ENCODE peak calls at places on chromosomes 6 and 20, in six cellular contexts. O is mesenchymal stem cell, L is IMR-90, V is H9, C is trophoblast cell, F is H1. Y is an unnamed sample.

GRCh38 chr6:7529141-7529540 is 12.3 kb upstream of the DSP start:
- DNase-seq in O (no peak), L (no peak), V (no peak), C (no peak), F (no peak), Y (no peak)

GRCh38 chr20:15178581-15178980 is 841.2 kb upstream of the FLRT3 start:
- DNase-seq in O (no peak), L (no peak), V (no peak), C (no peak), F (no peak), Y (no peak)

GRCh38 chr20:29743101-29743931 is 1514.1 kb upstream of the DEFB115 start:
- DNase-seq in O (no peak), L (no peak), V (no peak), C (no peak), F (no peak), Y (no peak)

GRCh38 chr20:41249781-41250281 is 67.7 kb downstream of the ZHX3 start:
- DNase-seq in O (peak), L (peak), V (peak), C (peak), F (peak), Y (peak)

GRCh38 chr20:4507288-4507719 is 214.4 kb upstream of the PRND start:
- DNase-seq in O (peak), L (peak), V (no peak), C (peak), F (no peak), Y (no peak)

GRCh38 chr6:15962449-15962764 is 166.5 kb upstream of the MYLIP start:
- DNase-seq in O (peak), L (peak), V (no peak), C (peak), F (no peak), Y (no peak)

GRCh38 chr6:159501558-159501957 is 191.5 kb downstream of the SOD2 start:
- DNase-seq in O (no peak), L (no peak), V (no peak), C (no peak), F (no peak), Y (no peak)

GRCh38 chr6:113886512-113886911 is 29.4 kb downstream of the MARCKS start:
- DNase-seq in O (no peak), L (no peak), V (no peak), C (no peak), F (no peak), Y (no peak)

GRCh38 chr6:157269261-157269794 is 54.0 kb downstream of the TMEM242 start:
- DNase-seq in O (peak), L (peak), V (peak), C (peak), F (no peak), Y (no peak)

GRCh38 chr6:11277275-11278206 is 45.1 kb upstream of the NEDD9 start:
- DNase-seq in O (peak), L (peak), V (peak), C (no peak), F (peak), Y (peak)

GRCh38 chr20:50460608-50461268 is 49.4 kb upstream of the PTPN1 start:
- DNase-seq in O (peak), L (peak), V (peak), C (peak), F (no peak), Y (peak)

GRCh38 chr6:166313255-166314070 is 5.3 kb upstream of the PRR18 start:
- DNase-seq in O (peak), L (peak), V (peak), C (peak), F (no peak), Y (peak)

GRCh38 chr20:57695012-57695411 is 14.8 kb downstream of the PMEPA1 start:
- DNase-seq in O (no peak), L (no peak), V (no peak), C (peak), F (no peak), Y (no peak)

GRCh38 chr20:25318471-25319240 is 70.8 kb downstream of the PYGB start:
- DNase-seq in O (no peak), L (no peak), V (no peak), C (peak), F (no peak), Y (no peak)

GRCh38 chr6:54805077-54805476 is 41.5 kb upstream of the FAM83B start:
- DNase-seq in O (no peak), L (peak), V (no peak), C (peak), F (no peak), Y (no peak)

GRCh38 chr6:34610819-34611477 is 54.8 kb upstream of the SPDEF start:
- DNase-seq in O (peak), L (peak), V (no peak), C (peak), F (no peak), Y (no peak)

GRCh38 chr6:71123051-71123450 is 165.6 kb upstream of the OGFRL1 start:
- DNase-seq in O (peak), L (no peak), V (no peak), C (no peak), F (no peak), Y (no peak)

GRCh38 chr20:44733341-44734069 is 12.2 kb upstream of the KCNK15 start:
- DNase-seq in O (peak), L (peak), V (peak), C (peak), F (no peak), Y (peak)

GRCh38 chr6:69349776-69350175 is 447.0 kb downstream of the LMBRD1 start:
- DNase-seq in O (no peak), L (no peak), V (no peak), C (peak), F (no peak), Y (no peak)

GRCh38 chr20:33829636-33830035 is 18.5 kb downstream of the CHMP4B start:
- DNase-seq in O (no peak), L (no peak), V (no peak), C (no peak), F (no peak), Y (no peak)

GRCh38 chr6:37566209-37566859 is 66.6 kb upstream of the CCDC167 start:
- DNase-seq in O (peak), L (no peak), V (peak), C (peak), F (no peak), Y (peak)

GRCh38 chr6:2658788-2659187 is 91.9 kb downstream of the MYLK4 start:
- DNase-seq in O (no peak), L (no peak), V (no peak), C (peak), F (no peak), Y (no peak)

GRCh38 chr20:44343162-44343675 is 6.4 kb downstream of the R3HDML start:
- DNase-seq in O (no peak), L (no peak), V (no peak), C (no peak), F (no peak), Y (no peak)

GRCh38 chr6:159929819-159930218 is 39.0 kb downstream of the MAS1 start:
- DNase-seq in O (no peak), L (no peak), V (no peak), C (no peak), F (no peak), Y (no peak)

GRCh38 chr6:2157441-2158127 is 87.8 kb downstream of the GMDS start:
- DNase-seq in O (peak), L (peak), V (no peak), C (peak), F (no peak), Y (no peak)

GRCh38 chr20:38875170-38875993 is 50.8 kb upstream of the FAM83D start:
- DNase-seq in O (no peak), L (no peak), V (no peak), C (no peak), F (no peak), Y (no peak)

GRCh38 chr6:47157063-47157462 is 114.9 kb upstream of the ADGRF1 start:
- DNase-seq in O (no peak), L (no peak), V (no peak), C (no peak), F (no peak), Y (no peak)

GRCh38 chr6:107867302-107867615 is 43.1 kb upstream of the SCML4 start:
- DNase-seq in O (no peak), L (no peak), V (peak), C (no peak), F (no peak), Y (no peak)

GRCh38 chr6:52301326-52301725 is 16.8 kb upstream of the MCM3 start:
- DNase-seq in O (no peak), L (no peak), V (no peak), C (no peak), F (no peak), Y (no peak)

GRCh38 chr20:33291830-33292355 is 8.9 kb downstream of the BPIFB1 start:
- DNase-seq in O (peak), L (no peak), V (peak), C (peak), F (peak), Y (peak)

GRCh38 chr6:166672624-166673165 is 45.6 kb upstream of the RPS6KA2 start:
- DNase-seq in O (no peak), L (no peak), V (no peak), C (no peak), F (no peak), Y (no peak)

GRCh38 chr6:161413361-161413771 is 139.5 kb upstream of the AGPAT4 start:
- DNase-seq in O (no peak), L (no peak), V (no peak), C (no peak), F (no peak), Y (no peak)

GRCh38 chr6:136783495-136784270 is 8.6 kb downstream of the MAP3K5 start:
- DNase-seq in O (no peak), L (no peak), V (no peak), C (no peak), F (no peak), Y (no peak)

GRCh38 chr20:34407962-34408474 is 44.9 kb downstream of the ITCH start:
- DNase-seq in O (no peak), L (no peak), V (no peak), C (peak), F (no peak), Y (no peak)

GRCh38 chr6:116133453-116133852 is 7.5 kb upstream of the COL10A1 start:
- DNase-seq in O (no peak), L (no peak), V (no peak), C (no peak), F (no peak), Y (no peak)

GRCh38 chr6:116136933-116137340 is 11.0 kb upstream of the COL10A1 start:
- DNase-seq in O (no peak), L (no peak), V (no peak), C (no peak), F (no peak), Y (no peak)

GRCh38 chr6:116139917-116140316 is 14.0 kb upstream of the COL10A1 start:
- DNase-seq in O (no peak), L (no peak), V (no peak), C (no peak), F (no peak), Y (no peak)

GRCh38 chr6:116136373-116136772 is 10.4 kb upstream of the COL10A1 start:
- DNase-seq in O (no peak), L (no peak), V (no peak), C (no peak), F (no peak), Y (no peak)
- H4K91ac ChIP-seq in O (no peak), L (no peak), V (no peak), C (no peak), F (no peak), Y (no peak)

GRCh38 chr20:51525241-51526104 is 17.0 kb downstream of the NFATC2 start:
- DNase-seq in O (no peak), L (no peak), V (no peak), C (no peak), F (no peak), Y (no peak)
- H4K91ac ChIP-seq in O (peak), L (peak), V (no peak), C (no peak), F (no peak), Y (no peak)

GRCh38 chr6:44921787-44922186 is 406.3 kb upstream of the RUNX2 start:
- DNase-seq in O (no peak), L (no peak), V (no peak), C (no peak), F (no peak), Y (no peak)
- H4K91ac ChIP-seq in O (no peak), L (no peak), V (no peak), C (no peak), F (no peak), Y (no peak)

DNA sequence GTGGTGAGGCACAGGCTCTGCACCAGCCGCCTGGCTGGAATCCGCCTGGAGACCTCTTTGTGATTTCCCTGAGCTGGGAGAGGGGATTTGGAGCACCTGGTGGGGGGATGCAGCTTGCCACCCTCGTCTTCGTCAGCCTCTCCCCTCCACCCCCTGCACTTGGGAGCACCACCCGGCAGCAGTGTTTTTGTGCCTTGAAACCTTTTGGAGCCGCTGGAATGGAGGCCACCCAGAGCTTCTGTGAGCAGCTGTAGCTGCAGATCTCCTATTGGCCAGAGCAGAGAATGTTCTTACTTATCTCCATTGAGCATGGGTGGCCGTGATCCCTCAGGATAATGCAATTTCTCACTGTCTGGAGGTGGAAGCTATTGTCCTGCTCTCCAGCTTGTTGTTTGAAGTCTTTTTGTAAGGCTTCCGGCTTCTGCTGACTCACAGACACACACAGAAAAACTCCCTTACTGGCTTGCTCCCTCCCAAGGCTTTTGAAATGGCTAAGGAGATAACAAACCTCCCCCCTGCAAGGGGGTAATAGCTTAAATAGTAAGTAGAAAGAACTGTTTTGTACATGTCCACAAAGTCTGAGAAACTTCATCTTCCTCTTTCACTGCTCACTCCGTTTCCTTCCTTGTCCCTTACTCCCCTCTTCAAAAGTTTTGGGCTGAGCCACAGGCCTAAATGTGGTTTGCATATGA is 271.2 kb downstream of the PRL start:
- DNase-seq in O (peak), L (peak), V (peak), C (peak), F (peak), Y (peak)
- H4K91ac ChIP-seq in O (no peak), L (peak), V (no peak), C (peak), F (no peak), Y (no peak)

DNA sequence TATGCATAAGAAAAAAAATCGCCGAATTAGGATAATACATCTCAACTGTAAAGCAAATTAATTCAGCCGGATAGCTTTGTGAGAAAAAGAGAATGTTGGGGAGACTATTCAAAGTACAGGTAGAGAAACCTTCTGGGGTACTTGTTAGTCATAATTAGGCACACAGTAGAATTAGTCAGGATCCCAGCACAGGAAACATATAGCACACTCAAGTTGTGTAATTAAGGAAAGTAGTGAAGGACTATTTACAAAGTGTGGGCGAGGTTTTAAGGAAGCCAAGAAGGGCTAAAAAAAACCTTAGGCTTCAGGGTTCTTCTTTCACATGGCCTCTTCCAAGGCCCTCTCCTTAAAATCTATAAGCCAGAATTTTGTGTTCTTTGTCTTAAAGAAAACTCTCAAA is 126.8 kb downstream of the RTN4IP1 start:
- DNase-seq in O (no peak), L (no peak), V (no peak), C (no peak), F (no peak), Y (no peak)
- H4K91ac ChIP-seq in O (no peak), L (no peak), V (no peak), C (no peak), F (no peak), Y (no peak)

DNA sequence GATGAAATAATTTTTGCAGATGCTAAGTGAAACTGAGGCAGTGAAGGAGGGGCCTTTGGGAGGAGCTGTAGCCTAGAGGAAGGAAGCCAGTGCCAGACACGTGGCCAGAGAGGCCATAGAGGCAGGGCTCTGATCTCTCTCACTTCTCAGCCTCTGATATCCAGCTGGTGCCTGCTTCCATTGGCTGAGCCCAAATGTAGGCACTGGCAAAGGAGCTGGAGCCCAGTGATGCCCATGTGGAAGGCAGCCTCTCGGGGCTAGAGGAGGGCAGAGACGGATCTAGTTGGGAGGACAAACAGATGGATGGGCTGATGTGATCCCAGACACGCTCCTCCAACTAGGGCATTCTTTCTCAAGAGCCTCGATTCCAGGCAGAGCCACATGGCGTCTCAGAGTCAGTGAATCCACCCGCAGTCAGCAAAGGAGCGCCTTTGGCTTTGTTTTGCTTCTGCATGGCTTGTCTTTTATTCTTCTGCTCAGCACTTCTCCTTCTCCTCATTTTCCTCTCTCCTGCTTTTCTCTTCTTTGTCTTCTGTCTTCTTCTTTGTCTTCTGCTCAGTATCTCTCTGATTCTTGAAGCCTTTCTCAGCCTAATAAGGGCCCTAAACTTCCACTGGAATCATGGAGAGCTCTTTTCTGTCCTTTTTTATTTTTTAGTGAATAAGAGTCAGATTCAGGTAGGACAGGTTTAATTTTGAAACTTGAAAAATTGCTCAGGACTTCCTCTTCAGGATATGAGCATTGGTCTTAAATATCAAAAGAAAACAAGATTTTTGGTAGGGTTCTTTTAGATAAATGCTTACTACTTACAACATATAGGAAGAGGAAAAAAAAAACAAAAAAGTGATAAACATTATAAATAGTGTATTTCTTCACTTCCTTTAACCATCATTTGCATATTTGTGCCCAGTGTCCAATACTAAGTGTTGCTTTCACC is 41.8 kb downstream of the CYP24A1 start:
- DNase-seq in O (no peak), L (no peak), V (no peak), C (no peak), F (no peak), Y (no peak)
- H4K91ac ChIP-seq in O (no peak), L (peak), V (no peak), C (peak), F (peak), Y (no peak)